ENCODE peak calls at places on chromosomes 11 and 22, in nine cellular contexts. W, H, P, B, C, N, G, Z and X are unnamed samples.

GRCh38 chr22:50191041-50191740 is 5.5 kb downstream of the TRABD start:
- DNase-seq in B (no peak), Z (no peak), W (no peak), P (no peak), N (no peak), C (peak), G (peak), H (peak), X (peak)

GRCh38 chr11:134359646-134360045 is 27.9 kb downstream of the GLB1L2 start:
- DNase-seq in W (no peak), B (no peak), N (no peak), Z (no peak), C (no peak), P (no peak), H (no peak), G (no peak), X (no peak)

GRCh38 chr11:13140028-13140870 is 131.1 kb downstream of the RASSF10 start:
- DNase-seq in C (no peak), G (peak), Z (peak), H (no peak), B (no peak), W (peak), P (no peak), N (no peak), X (no peak)

GRCh38 chr11:121508449-121508848 is 55.7 kb upstream of the SORL1-AS1 start:
- DNase-seq in P (no peak), Z (no peak), B (no peak), G (no peak), N (no peak), H (no peak), C (no peak), W (no peak), X (no peak)

GRCh38 chr11:109808569-109808968 is 284.6 kb upstream of the ZC3H12C start:
- DNase-seq in N (no peak), H (no peak), P (no peak), B (no peak), Z (no peak), C (no peak), G (peak), W (peak), X (no peak)

GRCh38 chr11:126874831-126875230 is 125.7 kb downstream of the KIRREL3 start:
- DNase-seq in P (no peak), W (no peak), N (no peak), H (no peak), B (no peak), Z (no peak), G (no peak), C (peak), X (no peak)

GRCh38 chr11:80383655-80384054 is 942.8 kb upstream of the TENM4 start:
- DNase-seq in H (no peak), G (peak), C (no peak), P (peak), B (no peak), N (no peak), Z (no peak), W (no peak), X (peak)

GRCh38 chr11:47587733-47588326 is 1.4 kb downstream of the FAM180B start:
- DNase-seq in B (no peak), Z (no peak), H (no peak), C (no peak), P (no peak), N (no peak), W (no peak), G (no peak), X (no peak)

GRCh38 chr11:115929618-115930129 is 425.5 kb upstream of the CADM1 start:
- DNase-seq in G (no peak), Z (no peak), C (no peak), B (no peak), P (no peak), N (no peak), W (no peak), H (no peak), X (no peak)

GRCh38 chr11:92893276-92893675 is 76.2 kb upstream of the MTNR1B start:
- DNase-seq in G (no peak), Z (no peak), N (no peak), P (no peak), W (no peak), B (no peak), H (no peak), C (no peak), X (no peak)

GRCh38 chr11:13140873-13141655 is 131.9 kb downstream of the RASSF10 start:
- DNase-seq in C (no peak), G (no peak), B (no peak), N (no peak), P (no peak), W (no peak), Z (no peak), H (no peak), X (no peak)

GRCh38 chr11:117610045-117610444 is 187.0 kb downstream of the DSCAML1 start:
- DNase-seq in C (no peak), Z (no peak), H (no peak), N (no peak), B (no peak), W (no peak), P (no peak), G (no peak), X (no peak)

GRCh38 chr11:929405-929804 is 3.7 kb downstream of the AP2A2 start:
- DNase-seq in B (no peak), Z (no peak), N (no peak), P (no peak), C (no peak), W (no peak), G (no peak), H (no peak), X (no peak)

GRCh38 chr11:119901657-119902577 is 172.9 kb upstream of the NECTIN1 start:
- DNase-seq in B (no peak), C (no peak), P (no peak), Z (no peak), W (no peak), G (no peak), H (no peak), N (no peak), X (peak)

GRCh38 chr11:103525069-103525468 is 415.8 kb downstream of the DYNC2H1 start:
- DNase-seq in H (no peak), C (no peak), B (no peak), P (no peak), G (peak), N (no peak), Z (no peak), W (peak), X (no peak)

GRCh38 chr11:62433141-62433543 is 14.3 kb downstream of the SCGB1A1 start:
- DNase-seq in Z (no peak), P (no peak), W (no peak), B (no peak), C (no peak), G (peak), H (no peak), N (no peak), X (no peak)

GRCh38 chr11:120985718-120986569 is 38.0 kb upstream of the TBCEL start:
- DNase-seq in N (no peak), B (peak), P (peak), Z (peak), C (no peak), H (peak), W (peak), G (peak), X (peak)

GRCh38 chr22:43100223-43100622 is 10.3 kb upstream of the BIK start:
- DNase-seq in H (no peak), G (no peak), N (no peak), B (no peak), Z (no peak), C (no peak), W (no peak), P (no peak), X (no peak)

GRCh38 chr22:38426628-38427027 is 28.4 kb downstream of the KCNJ4 start:
- DNase-seq in C (no peak), P (no peak), N (no peak), Z (no peak), B (no peak), W (no peak), G (no peak), H (no peak), X (no peak)

GRCh38 chr11:116194156-116194904 is 578.5 kb downstream of the BUD13 start:
- DNase-seq in P (no peak), W (no peak), B (no peak), H (no peak), C (no peak), N (no peak), G (no peak), Z (no peak), X (no peak)

GRCh38 chr22:31897842-31898241 is 46.5 kb upstream of the YWHAH start:
- DNase-seq in P (no peak), Z (no peak), H (no peak), N (no peak), G (peak), B (no peak), W (peak), C (no peak), X (no peak)

GRCh38 chr11:6061475-6061874 is 30.9 kb upstream of the OR56A1 start:
- DNase-seq in N (no peak), P (no peak), Z (no peak), H (no peak), W (no peak), G (no peak), B (no peak), C (no peak), X (no peak)

GRCh38 chr22:50576806-50577696 is 1.2 kb downstream of the CPT1B start:
- DNase-seq in W (no peak), B (no peak), Z (no peak), H (no peak), G (no peak), N (no peak), P (no peak), C (no peak), X (no peak)

GRCh38 chr11:109564241-109564640 is 142.3 kb downstream of the C11orf87 start:
- DNase-seq in P (no peak), B (no peak), H (no peak), W (no peak), C (no peak), N (no peak), Z (no peak), G (no peak), X (no peak)

GRCh38 chr11:115871161-115871750 is 367.0 kb upstream of the CADM1 start:
- DNase-seq in Z (no peak), B (no peak), G (no peak), H (no peak), W (no peak), P (no peak), N (no peak), C (no peak), X (no peak)

GRCh38 chr22:48687606-48688005 is 1140.1 kb downstream of the BRD1 start:
- DNase-seq in G (no peak), H (no peak), C (no peak), N (no peak), W (no peak), B (no peak), Z (no peak), P (no peak), X (no peak)

GRCh38 chr22:36180038-36180880 is 19.7 kb upstream of the APOL3 start:
- DNase-seq in P (peak), W (peak), Z (peak), N (peak), H (peak), C (peak), G (peak), B (no peak), X (peak)

GRCh38 chr22:46625113-46625842 is 5.1 kb downstream of the GRAMD4 start:
- DNase-seq in P (no peak), Z (no peak), H (no peak), C (no peak), W (no peak), N (no peak), B (no peak), G (no peak), X (no peak)

GRCh38 chr11:83583953-83584352 is 297.8 kb upstream of the CCDC90B start:
- DNase-seq in G (peak), H (no peak), Z (no peak), N (peak), B (peak), C (no peak), W (peak), P (no peak), X (no peak)

GRCh38 chr11:19968860-19969259 is 191.4 kb downstream of the DBX1 start:
- DNase-seq in G (no peak), B (no peak), C (no peak), N (no peak), P (no peak), Z (no peak), W (no peak), H (no peak), X (no peak)

GRCh38 chr22:39284983-39285382 is 34.4 kb downstream of the RPL3 start:
- DNase-seq in C (no peak), W (no peak), B (no peak), P (no peak), H (no peak), G (no peak), Z (no peak), N (no peak), X (no peak)

GRCh38 chr11:1335264-1335810 is 25.9 kb upstream of the TOLLIP start:
- DNase-seq in W (no peak), C (no peak), H (no peak), Z (no peak), P (no peak), G (no peak), N (no peak), B (no peak), X (peak)

GRCh38 chr22:46537221-46537945 is at the start of gene CELSR1:
- DNase-seq in C (no peak), B (no peak), W (no peak), G (no peak), H (no peak), Z (peak), N (no peak), P (peak), X (peak)

GRCh38 chr22:39513791-39514190 is 6.6 kb upstream of the ATF4 start:
- DNase-seq in H (no peak), Z (no peak), N (no peak), P (no peak), G (no peak), B (no peak), C (no peak), W (no peak), X (no peak)

GRCh38 chr11:9703280-9703679 is 39.4 kb downstream of the SWAP70 start:
- DNase-seq in C (no peak), W (no peak), N (no peak), B (no peak), H (no peak), G (no peak), Z (no peak), P (no peak), X (no peak)

GRCh38 chr22:30390974-30391691 is 3.9 kb upstream of the RNF215 start:
- DNase-seq in W (peak), P (peak), Z (peak), N (peak), B (no peak), G (peak), C (peak), H (peak), X (peak)

GRCh38 chr11:116452447-116452846 is 320.3 kb downstream of the BUD13 start:
- DNase-seq in P (no peak), H (no peak), Z (no peak), C (no peak), W (no peak), G (no peak), B (no peak), N (no peak), X (peak)

GRCh38 chr11:120019191-120019590 is 118.7 kb downstream of the TRIM29 start:
- DNase-seq in P (no peak), N (no peak), H (no peak), Z (no peak), G (no peak), W (no peak), B (no peak), C (no peak), X (no peak)

GRCh38 chr11:103327721-103328120 is 218.5 kb downstream of the DYNC2H1 start:
- DNase-seq in N (no peak), W (no peak), B (no peak), C (no peak), H (no peak), Z (no peak), P (no peak), G (peak), X (no peak)